ENCODE peak calls at places on chromosomes 7 and 10, in eight cellular contexts. One of them, this sample, is unnamed.

GRCh38 chr10:113086282-113086681 is 136.2 kb downstream of the TCF7L2 start:
- DNase-seq in HEK293T: no peak
- DNase-seq in thoracic aorta: no peak
- DNase-seq in left ventricle myocardium inferior: no peak
- DNase-seq in ureter: no peak
- DNase-seq in COLO829: no peak
- DNase-seq in upper lobe of right lung: no peak
- DNase-seq in aorta: no peak
- DNase-seq in this sample: no peak

GRCh38 chr10:132512693-132513345 is 24.8 kb upstream of the INPP5A start:
- DNase-seq in HEK293T: no peak
- DNase-seq in thoracic aorta: no peak
- DNase-seq in left ventricle myocardium inferior: no peak
- DNase-seq in ureter: no peak
- DNase-seq in COLO829: no peak
- DNase-seq in upper lobe of right lung: no peak
- DNase-seq in aorta: peak
- DNase-seq in this sample: no peak

GRCh38 chr7:121219031-121219430 is 109.8 kb upstream of the WNT16 start:
- DNase-seq in HEK293T: no peak
- DNase-seq in thoracic aorta: no peak
- DNase-seq in left ventricle myocardium inferior: no peak
- DNase-seq in ureter: no peak
- DNase-seq in COLO829: no peak
- DNase-seq in upper lobe of right lung: no peak
- DNase-seq in aorta: no peak
- DNase-seq in this sample: no peak

GRCh38 chr10:23514321-23514720 is 75.4 kb downstream of the OTUD1 start:
- DNase-seq in HEK293T: no peak
- DNase-seq in thoracic aorta: no peak
- DNase-seq in left ventricle myocardium inferior: no peak
- DNase-seq in ureter: no peak
- DNase-seq in COLO829: no peak
- DNase-seq in upper lobe of right lung: no peak
- DNase-seq in aorta: no peak
- DNase-seq in this sample: no peak

GRCh38 chr7:111266613-111267012 is 175.7 kb downstream of the LRRN3 start:
- DNase-seq in HEK293T: no peak
- DNase-seq in thoracic aorta: no peak
- DNase-seq in left ventricle myocardium inferior: no peak
- DNase-seq in ureter: no peak
- DNase-seq in COLO829: no peak
- DNase-seq in upper lobe of right lung: no peak
- DNase-seq in aorta: no peak
- DNase-seq in this sample: peak

GRCh38 chr10:79137826-79138225 is 69.1 kb downstream of the ZMIZ1 start:
- DNase-seq in HEK293T: no peak
- DNase-seq in thoracic aorta: no peak
- DNase-seq in left ventricle myocardium inferior: peak
- DNase-seq in ureter: no peak
- DNase-seq in COLO829: no peak
- DNase-seq in upper lobe of right lung: no peak
- DNase-seq in aorta: peak
- DNase-seq in this sample: no peak

GRCh38 chr10:60646966-60647796 is 131.1 kb upstream of the CDK1 start:
- DNase-seq in HEK293T: peak
- DNase-seq in thoracic aorta: no peak
- DNase-seq in left ventricle myocardium inferior: no peak
- DNase-seq in ureter: no peak
- DNase-seq in COLO829: peak
- DNase-seq in upper lobe of right lung: no peak
- DNase-seq in aorta: no peak
- DNase-seq in this sample: peak

GRCh38 chr10:44908071-44908709 is 2.9 kb upstream of the TMEM72 start:
- DNase-seq in HEK293T: peak
- DNase-seq in thoracic aorta: no peak
- DNase-seq in left ventricle myocardium inferior: no peak
- DNase-seq in ureter: no peak
- DNase-seq in COLO829: no peak
- DNase-seq in upper lobe of right lung: no peak
- DNase-seq in aorta: no peak
- DNase-seq in this sample: peak

GRCh38 chr10:50622497-50623298 is 1.1 kb downstream of the SGMS1 start:
- DNase-seq in HEK293T: peak
- DNase-seq in thoracic aorta: no peak
- DNase-seq in left ventricle myocardium inferior: peak
- DNase-seq in ureter: peak
- DNase-seq in COLO829: no peak
- DNase-seq in upper lobe of right lung: peak
- DNase-seq in aorta: peak
- DNase-seq in this sample: peak

GRCh38 chr7:4667776-4668509 is 14.2 kb upstream of the FOXK1 start:
- DNase-seq in HEK293T: no peak
- DNase-seq in thoracic aorta: no peak
- DNase-seq in left ventricle myocardium inferior: no peak
- DNase-seq in ureter: no peak
- DNase-seq in COLO829: no peak
- DNase-seq in upper lobe of right lung: no peak
- DNase-seq in aorta: no peak
- DNase-seq in this sample: peak

GRCh38 chr7:2098056-2098455 is 134.7 kb downstream of the MAD1L1 start:
- DNase-seq in HEK293T: no peak
- DNase-seq in thoracic aorta: no peak
- DNase-seq in left ventricle myocardium inferior: no peak
- DNase-seq in ureter: no peak
- DNase-seq in COLO829: no peak
- DNase-seq in upper lobe of right lung: no peak
- DNase-seq in aorta: no peak
- DNase-seq in this sample: no peak

GRCh38 chr7:16421333-16422099 is at the start of gene CRPPA:
- DNase-seq in HEK293T: peak
- DNase-seq in thoracic aorta: no peak
- DNase-seq in left ventricle myocardium inferior: peak
- DNase-seq in ureter: peak
- DNase-seq in COLO829: no peak
- DNase-seq in upper lobe of right lung: peak
- DNase-seq in aorta: peak
- DNase-seq in this sample: peak

GRCh38 chr7:33072471-33072870 is 9.9 kb upstream of the NT5C3A start:
- DNase-seq in HEK293T: no peak
- DNase-seq in thoracic aorta: no peak
- DNase-seq in left ventricle myocardium inferior: no peak
- DNase-seq in ureter: no peak
- DNase-seq in COLO829: peak
- DNase-seq in upper lobe of right lung: no peak
- DNase-seq in aorta: no peak
- DNase-seq in this sample: peak

GRCh38 chr10:6171891-6172354 is 30.8 kb upstream of the PFKFB3 start:
- DNase-seq in HEK293T: no peak
- DNase-seq in thoracic aorta: peak
- DNase-seq in left ventricle myocardium inferior: peak
- DNase-seq in ureter: no peak
- DNase-seq in COLO829: no peak
- DNase-seq in upper lobe of right lung: no peak
- DNase-seq in aorta: peak
- DNase-seq in this sample: peak

GRCh38 chr10:50464004-50464409 is 159.7 kb downstream of the SGMS1 start:
- DNase-seq in HEK293T: no peak
- DNase-seq in thoracic aorta: no peak
- DNase-seq in left ventricle myocardium inferior: no peak
- DNase-seq in ureter: no peak
- DNase-seq in COLO829: no peak
- DNase-seq in upper lobe of right lung: no peak
- DNase-seq in aorta: peak
- DNase-seq in this sample: peak

GRCh38 chr7:73570521-73570920 is 7.9 kb downstream of the TBL2 start:
- DNase-seq in HEK293T: no peak
- DNase-seq in thoracic aorta: no peak
- DNase-seq in left ventricle myocardium inferior: no peak
- DNase-seq in ureter: no peak
- DNase-seq in COLO829: no peak
- DNase-seq in upper lobe of right lung: no peak
- DNase-seq in aorta: peak
- DNase-seq in this sample: no peak

GRCh38 chr10:1552881-1553595 is 184.3 kb downstream of the ADARB2 start:
- DNase-seq in HEK293T: no peak
- DNase-seq in thoracic aorta: no peak
- DNase-seq in left ventricle myocardium inferior: no peak
- DNase-seq in ureter: no peak
- DNase-seq in COLO829: no peak
- DNase-seq in upper lobe of right lung: no peak
- DNase-seq in aorta: no peak
- DNase-seq in this sample: no peak

GRCh38 chr10:128629111-128630096 is 503.2 kb upstream of the MKI67 start:
- DNase-seq in HEK293T: no peak
- DNase-seq in thoracic aorta: no peak
- DNase-seq in left ventricle myocardium inferior: no peak
- DNase-seq in ureter: peak
- DNase-seq in COLO829: no peak
- DNase-seq in upper lobe of right lung: peak
- DNase-seq in aorta: no peak
- DNase-seq in this sample: peak

GRCh38 chr7:151173386-151174245 is 6.1 kb upstream of the GBX1 start:
- DNase-seq in HEK293T: no peak
- DNase-seq in thoracic aorta: no peak
- DNase-seq in left ventricle myocardium inferior: no peak
- DNase-seq in ureter: no peak
- DNase-seq in COLO829: no peak
- DNase-seq in upper lobe of right lung: no peak
- DNase-seq in aorta: no peak
- DNase-seq in this sample: no peak

GRCh38 chr10:116737582-116738358 is 4.6 kb downstream of the HSPA12A start:
- DNase-seq in HEK293T: no peak
- DNase-seq in thoracic aorta: no peak
- DNase-seq in left ventricle myocardium inferior: no peak
- DNase-seq in ureter: no peak
- DNase-seq in COLO829: no peak
- DNase-seq in upper lobe of right lung: no peak
- DNase-seq in aorta: no peak
- DNase-seq in this sample: no peak

GRCh38 chr10:124978376-124978725 is 36.4 kb downstream of the ZRANB1 start:
- DNase-seq in HEK293T: no peak
- DNase-seq in thoracic aorta: no peak
- DNase-seq in left ventricle myocardium inferior: no peak
- DNase-seq in ureter: no peak
- DNase-seq in COLO829: no peak
- DNase-seq in upper lobe of right lung: no peak
- DNase-seq in aorta: no peak
- DNase-seq in this sample: no peak

GRCh38 chr7:46763348-46763747 is 818.6 kb downstream of the TNS3 start:
- DNase-seq in HEK293T: no peak
- DNase-seq in thoracic aorta: no peak
- DNase-seq in left ventricle myocardium inferior: no peak
- DNase-seq in ureter: no peak
- DNase-seq in COLO829: no peak
- DNase-seq in upper lobe of right lung: no peak
- DNase-seq in aorta: no peak
- DNase-seq in this sample: no peak

This sample was measured in fibroblast of pulmonary artery.